ENCODE peak calls at places on chromosomes 12 and 14, in nine cellular contexts. F, M, B, O, D, T, Z, P and C are unnamed samples.

GRCh38 chr14:25048170-25049126 is 1.5 kb downstream of the STXBP6 start:
- DNase-seq in F (peak), M (peak), B (peak), O (no peak), D (no peak), T (no peak), Z (peak), P (peak), C (no peak)

GRCh38 chr12:64665506-64665905 is 55.2 kb downstream of the RASSF3 start:
- DNase-seq in F (no peak), M (no peak), B (no peak), O (no peak), D (no peak), T (no peak), Z (no peak), P (no peak), C (no peak)

GRCh38 chr14:32711103-32711680 is 227.5 kb upstream of the NPAS3 start:
- DNase-seq in F (no peak), M (peak), B (peak), O (no peak), D (no peak), T (peak), Z (peak), P (peak), C (no peak)

GRCh38 chr12:13211191-13211858 is 14.8 kb downstream of the EMP1 start:
- DNase-seq in F (no peak), M (no peak), B (no peak), O (no peak), D (no peak), T (no peak), Z (no peak), P (no peak), C (no peak)

GRCh38 chr12:71972441-71973074 is 33.9 kb downstream of the TPH2 start:
- DNase-seq in F (no peak), M (no peak), B (no peak), O (no peak), D (no peak), T (no peak), Z (no peak), P (no peak), C (no peak)

GRCh38 chr14:95662376-95663186 is 23.6 kb upstream of the TCL1B start:
- DNase-seq in F (no peak), M (no peak), B (peak), O (no peak), D (no peak), T (peak), Z (no peak), P (no peak), C (no peak)

GRCh38 chr12:6730169-6730568 is 6.3 kb downstream of the COPS7A start:
- DNase-seq in F (no peak), M (no peak), B (no peak), O (no peak), D (no peak), T (no peak), Z (no peak), P (no peak), C (no peak)

GRCh38 chr14:37019488-37019887 is 152.9 kb downstream of the SLC25A21 start:
- DNase-seq in F (no peak), M (no peak), B (no peak), O (no peak), D (no peak), T (no peak), Z (no peak), P (no peak), C (no peak)

GRCh38 chr12:15423629-15424028 is 101.3 kb downstream of the PTPRO start:
- DNase-seq in F (no peak), M (no peak), B (peak), O (no peak), D (no peak), T (no peak), Z (no peak), P (no peak), C (no peak)

GRCh38 chr14:96623676-96624484 is 121.7 kb downstream of the PAPOLA start:
- DNase-seq in F (no peak), M (no peak), B (no peak), O (no peak), D (no peak), T (no peak), Z (no peak), P (no peak), C (no peak)

GRCh38 chr14:34219661-34220060 is 242.4 kb downstream of the SPTSSA start:
- DNase-seq in F (no peak), M (no peak), B (no peak), O (no peak), D (no peak), T (no peak), Z (no peak), P (no peak), C (no peak)

GRCh38 chr12:2944401-2945047 is 14.7 kb upstream of the TEAD4 start:
- DNase-seq in F (peak), M (peak), B (no peak), O (no peak), D (peak), T (peak), Z (no peak), P (no peak), C (no peak)

GRCh38 chr14:99572173-99572999 is 31.6 kb downstream of the CCDC85C start:
- DNase-seq in F (no peak), M (no peak), B (no peak), O (no peak), D (no peak), T (no peak), Z (no peak), P (no peak), C (no peak)

GRCh38 chr14:23024612-23025075 is 10.1 kb downstream of the PSMB5 start:
- DNase-seq in F (no peak), M (no peak), B (no peak), O (no peak), D (no peak), T (no peak), Z (no peak), P (no peak), C (no peak)

GRCh38 chr12:49939707-49940106 is 10.8 kb upstream of the AQP2 start:
- DNase-seq in F (no peak), M (no peak), B (no peak), O (no peak), D (no peak), T (no peak), Z (no peak), P (no peak), C (no peak)

GRCh38 chr12:75766263-75767160 is 255.1 kb upstream of the KRR1 start:
- DNase-seq in F (no peak), M (no peak), B (no peak), O (no peak), D (no peak), T (no peak), Z (no peak), P (peak), C (no peak)

GRCh38 chr14:33794791-33795300 is 156.0 kb downstream of the EGLN3 start:
- DNase-seq in F (no peak), M (no peak), B (peak), O (no peak), D (no peak), T (no peak), Z (no peak), P (peak), C (no peak)

GRCh38 chr12:121005346-121005815 is 10.9 kb downstream of the C12orf43 start:
- DNase-seq in F (no peak), M (no peak), B (peak), O (peak), D (no peak), T (peak), Z (no peak), P (peak), C (peak)

GRCh38 chr14:62445570-62445969 is 599.7 kb downstream of the KCNH5 start:
- DNase-seq in F (no peak), M (no peak), B (no peak), O (no peak), D (no peak), T (no peak), Z (no peak), P (no peak), C (no peak)

GRCh38 chr12:77102691-77103090 is 37.3 kb upstream of the E2F7 start:
- DNase-seq in F (no peak), M (no peak), B (peak), O (no peak), D (no peak), T (no peak), Z (no peak), P (peak), C (no peak)

GRCh38 chr12:3101309-3102022 is 24.3 kb downstream of the TSPAN9 start:
- DNase-seq in F (no peak), M (no peak), B (peak), O (no peak), D (no peak), T (no peak), Z (peak), P (peak), C (no peak)

GRCh38 chr12:113120670-113121370 is 14.7 kb downstream of the RASAL1 start:
- DNase-seq in F (no peak), M (no peak), B (no peak), O (no peak), D (no peak), T (no peak), Z (no peak), P (no peak), C (no peak)

GRCh38 chr12:27343255-27344000 is 10.8 kb downstream of the BMAL2 start:
- DNase-seq in F (no peak), M (no peak), B (peak), O (no peak), D (no peak), T (no peak), Z (no peak), P (peak), C (no peak)

GRCh38 chr12:98227162-98227561 is 288.2 kb upstream of the TMPO start:
- DNase-seq in F (no peak), M (no peak), B (peak), O (no peak), D (no peak), T (no peak), Z (no peak), P (no peak), C (no peak)

GRCh38 chr14:73759183-73759713 is 45.1 kb upstream of the PNMA1 start:
- DNase-seq in F (peak), M (no peak), B (peak), O (peak), D (peak), T (no peak), Z (no peak), P (no peak), C (no peak)

GRCh38 chr14:73757381-73757780 is 43.2 kb upstream of the PNMA1 start:
- DNase-seq in F (no peak), M (no peak), B (no peak), O (no peak), D (no peak), T (no peak), Z (no peak), P (no peak), C (no peak)

GRCh38 chr14:73759714-73760597 is 45.8 kb upstream of the PNMA1 start:
- DNase-seq in F (peak), M (peak), B (peak), O (peak), D (peak), T (peak), Z (peak), P (peak), C (peak)

GRCh38 chr14:73757876-73758391 is 43.8 kb upstream of the PNMA1 start:
- DNase-seq in F (no peak), M (no peak), B (no peak), O (no peak), D (no peak), T (no peak), Z (peak), P (no peak), C (no peak)

DNA sequence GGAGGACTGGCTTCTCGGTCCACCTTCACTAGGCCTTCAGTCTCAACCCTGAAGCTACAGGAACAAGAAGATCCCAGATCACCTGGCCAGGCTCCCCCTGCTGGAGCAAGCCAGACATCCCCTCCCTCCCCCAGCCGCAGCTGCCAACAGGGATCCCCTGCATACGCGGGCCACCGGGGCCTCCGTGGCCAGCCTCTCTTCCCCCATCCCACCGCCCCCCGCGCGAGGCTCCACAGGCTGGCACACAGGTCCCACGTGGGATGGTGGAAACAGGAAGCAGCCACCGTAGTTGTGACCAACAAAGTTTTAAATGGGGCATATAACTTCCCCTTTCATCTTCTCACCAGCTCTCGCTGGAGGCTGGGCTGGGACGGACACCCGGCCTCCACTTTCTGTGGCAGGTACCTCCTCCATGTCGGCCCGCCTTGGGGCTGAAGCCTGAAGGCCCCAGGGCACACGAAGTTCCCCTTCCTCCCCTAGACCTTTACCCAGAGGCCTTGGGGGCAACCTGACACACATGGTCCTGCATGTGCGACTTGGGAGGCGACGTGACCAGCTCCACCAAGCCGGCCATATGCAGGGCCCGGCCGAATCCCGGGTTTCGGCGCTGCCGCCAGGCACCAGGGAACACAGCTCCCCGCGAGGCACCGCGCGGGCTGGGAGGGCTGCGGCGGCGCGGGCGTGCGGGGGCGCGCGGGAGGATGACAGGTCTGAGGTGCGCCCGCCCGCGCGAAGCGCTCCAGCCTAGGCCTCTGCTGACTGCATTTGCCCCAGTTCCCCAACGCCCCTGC is 44.4 kb upstream of the PNMA1 start:
- DNase-seq in F (peak), M (no peak), B (peak), O (peak), D (peak), T (peak), Z (no peak), P (peak), C (peak)
- TF ChIP-seq CTCF in F (peak), M (peak), B (peak), O (peak), D (peak), T (peak), Z (no peak), P (peak), C (peak)

DNA sequence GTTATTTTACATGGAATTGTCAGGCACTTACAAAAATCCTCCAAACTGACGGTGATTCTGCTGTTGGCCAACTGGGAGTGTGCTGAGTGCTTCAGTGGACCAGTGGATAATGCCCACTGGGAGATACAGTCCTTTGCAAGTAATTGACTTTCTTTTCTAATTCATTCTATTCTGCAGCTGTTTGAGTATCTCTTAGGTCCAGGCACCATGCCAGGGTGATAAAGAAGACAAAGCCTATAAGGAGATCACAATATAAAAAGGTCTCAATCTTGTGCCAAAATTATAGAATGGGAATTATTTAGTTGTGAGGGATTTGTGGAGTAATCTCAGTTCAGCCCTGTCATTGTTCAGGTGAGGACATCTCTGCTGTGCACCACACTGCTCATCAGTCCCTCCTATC is 457.9 kb upstream of the RGS6 start:
- DNase-seq in F (no peak), M (no peak), B (no peak), O (no peak), D (no peak), T (no peak), Z (no peak), P (no peak), C (no peak)
- TF ChIP-seq CTCF in F (no peak), M (no peak), B (no peak), O (no peak), D (no peak), T (no peak), Z (no peak), P (no peak), C (no peak)

GRCh38 chr12:1491983-1492697 is 102.2 kb downstream of the FBXL14 start:
- DNase-seq in F (no peak), M (no peak), B (no peak), O (no peak), D (no peak), T (no peak), Z (no peak), P (no peak), C (no peak)
- TF ChIP-seq CTCF in F (no peak), M (no peak), B (no peak), O (no peak), D (no peak), T (no peak), Z (no peak), P (no peak), C (no peak)

GRCh38 chr12:96770239-96770780 is 136.7 kb upstream of the NEDD1 start:
- DNase-seq in F (no peak), M (no peak), B (no peak), O (no peak), D (no peak), T (no peak), Z (no peak), P (peak), C (no peak)

GRCh38 chr12:96766232-96766631 is 140.8 kb upstream of the NEDD1 start:
- DNase-seq in F (no peak), M (no peak), B (peak), O (no peak), D (no peak), T (no peak), Z (no peak), P (peak), C (no peak)
- TF ChIP-seq CTCF in F (no peak), M (no peak), B (peak), O (no peak), D (no peak), T (no peak), Z (no peak), P (peak), C (no peak)